ENCODE peak calls at places on chromosome 9, in six cellular contexts. One of them, this sample, is unnamed. For H3K4me1, the result is how much of the 10 kb centered on the place peaks cover.

GRCh38 chr9:115879451-115879850 is 274.1 kb upstream of the PAPPA start:
- DNase-seq in breast epithelium: no peak
- DNase-seq in tibial artery: no peak
- DNase-seq in CD8-positive, alpha-beta memory T cell: no peak
- DNase-seq in pancreas: no peak
- DNase-seq in CD8-positive, alpha-beta T cell: no peak
- DNase-seq in this sample: no peak

GRCh38 chr9:77708416-77708815 is 60.3 kb upstream of the GNA14 start:
- DNase-seq in CD8-positive, alpha-beta memory T cell: no peak
- DNase-seq in pancreas: no peak
- DNase-seq in breast epithelium: no peak
- DNase-seq in tibial artery: no peak
- DNase-seq in CD8-positive, alpha-beta T cell: no peak
- DNase-seq in this sample: no peak

GRCh38 chr9:73474625-73475024 is 323.0 kb downstream of the ANXA1 start:
- DNase-seq in breast epithelium: no peak
- DNase-seq in CD8-positive, alpha-beta memory T cell: no peak
- DNase-seq in tibial artery: no peak
- DNase-seq in pancreas: no peak
- DNase-seq in CD8-positive, alpha-beta T cell: no peak
- DNase-seq in this sample: no peak

GRCh38 chr9:84775056-84775648 is 105.6 kb downstream of the NTRK2 start:
- DNase-seq in CD8-positive, alpha-beta memory T cell: no peak
- DNase-seq in tibial artery: no peak
- DNase-seq in CD8-positive, alpha-beta T cell: no peak
- DNase-seq in breast epithelium: no peak
- DNase-seq in pancreas: no peak
- DNase-seq in this sample: no peak

GRCh38 chr9:14349141-14349817 is 35.3 kb upstream of the NFIB start:
- DNase-seq in breast epithelium: no peak
- DNase-seq in tibial artery: no peak
- DNase-seq in CD8-positive, alpha-beta T cell: no peak
- DNase-seq in CD8-positive, alpha-beta memory T cell: no peak
- DNase-seq in pancreas: no peak
- DNase-seq in this sample: no peak

GRCh38 chr9:105444130-105444529 is 3.7 kb upstream of the FSD1L start:
- DNase-seq in CD8-positive, alpha-beta memory T cell: no peak
- DNase-seq in CD8-positive, alpha-beta T cell: no peak
- DNase-seq in tibial artery: no peak
- DNase-seq in pancreas: no peak
- DNase-seq in breast epithelium: no peak
- DNase-seq in this sample: no peak

GRCh38 chr9:116279230-116279629 is 125.6 kb downstream of the PAPPA start:
- DNase-seq in CD8-positive, alpha-beta T cell: no peak
- DNase-seq in tibial artery: no peak
- DNase-seq in CD8-positive, alpha-beta memory T cell: no peak
- DNase-seq in breast epithelium: no peak
- DNase-seq in pancreas: no peak
- DNase-seq in this sample: no peak

GRCh38 chr9:136115206-136115605 is 3.5 kb downstream of the TMEM250 start:
- DNase-seq in pancreas: no peak
- DNase-seq in CD8-positive, alpha-beta memory T cell: no peak
- DNase-seq in breast epithelium: no peak
- DNase-seq in CD8-positive, alpha-beta T cell: no peak
- DNase-seq in tibial artery: no peak
- DNase-seq in this sample: no peak

GRCh38 chr9:18498947-18499585 is 25.1 kb downstream of the ADAMTSL1 start:
- DNase-seq in breast epithelium: no peak
- DNase-seq in CD8-positive, alpha-beta T cell: no peak
- DNase-seq in CD8-positive, alpha-beta memory T cell: no peak
- DNase-seq in pancreas: no peak
- DNase-seq in tibial artery: no peak
- DNase-seq in this sample: no peak

GRCh38 chr9:23123048-23123632 is 676.5 kb downstream of the DMRTA1 start:
- DNase-seq in CD8-positive, alpha-beta T cell: no peak
- DNase-seq in tibial artery: no peak
- DNase-seq in breast epithelium: no peak
- DNase-seq in pancreas: no peak
- DNase-seq in CD8-positive, alpha-beta memory T cell: no peak
- DNase-seq in this sample: no peak

GRCh38 chr9:95510610-95511231 is 6.0 kb downstream of the PTCH1 start:
- DNase-seq in tibial artery: peak
- DNase-seq in pancreas: peak
- DNase-seq in breast epithelium: peak
- DNase-seq in CD8-positive, alpha-beta T cell: peak
- DNase-seq in CD8-positive, alpha-beta memory T cell: peak
- DNase-seq in this sample: peak
- H3K4me1 ChIP-seq in tibial artery: under half
- H3K4me1 ChIP-seq in pancreas: under half
- H3K4me1 ChIP-seq in breast epithelium: under half
- H3K4me1 ChIP-seq in CD8-positive, alpha-beta T cell: under half
- H3K4me1 ChIP-seq in CD8-positive, alpha-beta memory T cell: under half
- H3K4me1 ChIP-seq in this sample: under half

GRCh38 chr9:123678878-123679329 is 251.0 kb downstream of the DENND1A start:
- DNase-seq in breast epithelium: no peak
- DNase-seq in tibial artery: no peak
- DNase-seq in pancreas: no peak
- DNase-seq in CD8-positive, alpha-beta memory T cell: no peak
- DNase-seq in CD8-positive, alpha-beta T cell: no peak
- DNase-seq in this sample: no peak
- H3K27ac ChIP-seq in breast epithelium: no peak
- H3K27ac ChIP-seq in tibial artery: no peak
- H3K27ac ChIP-seq in pancreas: no peak
- H3K27ac ChIP-seq in CD8-positive, alpha-beta memory T cell: no peak
- H3K27ac ChIP-seq in CD8-positive, alpha-beta T cell: no peak
- H3K27ac ChIP-seq in this sample: no peak

GRCh38 chr9:35341585-35341984 is 148.3 kb upstream of the RUSC2 start:
- DNase-seq in tibial artery: peak
- DNase-seq in CD8-positive, alpha-beta memory T cell: no peak
- DNase-seq in pancreas: peak
- DNase-seq in CD8-positive, alpha-beta T cell: no peak
- DNase-seq in breast epithelium: no peak
- DNase-seq in this sample: peak

GRCh38 chr9:35338561-35339274 is 151.2 kb upstream of the RUSC2 start:
- DNase-seq in pancreas: no peak
- DNase-seq in CD8-positive, alpha-beta T cell: no peak
- DNase-seq in CD8-positive, alpha-beta memory T cell: no peak
- DNase-seq in breast epithelium: no peak
- DNase-seq in tibial artery: no peak
- DNase-seq in this sample: no peak

GRCh38 chr9:35342221-35342620 is 147.7 kb upstream of the RUSC2 start:
- DNase-seq in breast epithelium: no peak
- DNase-seq in CD8-positive, alpha-beta T cell: no peak
- DNase-seq in CD8-positive, alpha-beta memory T cell: no peak
- DNase-seq in tibial artery: no peak
- DNase-seq in pancreas: no peak
- DNase-seq in this sample: no peak

GRCh38 chr9:35340046-35340445 is 149.9 kb upstream of the RUSC2 start:
- DNase-seq in CD8-positive, alpha-beta memory T cell: no peak
- DNase-seq in pancreas: no peak
- DNase-seq in CD8-positive, alpha-beta T cell: no peak
- DNase-seq in tibial artery: no peak
- DNase-seq in breast epithelium: no peak
- DNase-seq in this sample: no peak

GRCh38 chr9:35341021-35341420 is 148.9 kb upstream of the RUSC2 start:
- DNase-seq in tibial artery: no peak
- DNase-seq in CD8-positive, alpha-beta memory T cell: no peak
- DNase-seq in CD8-positive, alpha-beta T cell: no peak
- DNase-seq in pancreas: no peak
- DNase-seq in breast epithelium: no peak
- DNase-seq in this sample: no peak
- H3K4me1 ChIP-seq in tibial artery: under half
- H3K4me1 ChIP-seq in CD8-positive, alpha-beta memory T cell: under half
- H3K4me1 ChIP-seq in CD8-positive, alpha-beta T cell: under half
- H3K4me1 ChIP-seq in pancreas: under half
- H3K4me1 ChIP-seq in breast epithelium: under half
- H3K4me1 ChIP-seq in this sample: under half

GRCh38 chr9:10260501-10260900 is 352.3 kb downstream of the PTPRD start:
- DNase-seq in CD8-positive, alpha-beta memory T cell: no peak
- DNase-seq in breast epithelium: no peak
- DNase-seq in tibial artery: no peak
- DNase-seq in pancreas: no peak
- DNase-seq in CD8-positive, alpha-beta T cell: no peak
- DNase-seq in this sample: no peak
- H3K27ac ChIP-seq in CD8-positive, alpha-beta memory T cell: no peak
- H3K27ac ChIP-seq in breast epithelium: no peak
- H3K27ac ChIP-seq in tibial artery: no peak
- H3K27ac ChIP-seq in pancreas: no peak
- H3K27ac ChIP-seq in CD8-positive, alpha-beta T cell: no peak
- H3K27ac ChIP-seq in this sample: no peak

GRCh38 chr9:89305868-89306267 is 5.1 kb upstream of the CKS2 start:
- DNase-seq in tibial artery: no peak
- DNase-seq in breast epithelium: no peak
- DNase-seq in CD8-positive, alpha-beta memory T cell: no peak
- DNase-seq in pancreas: no peak
- DNase-seq in CD8-positive, alpha-beta T cell: no peak
- DNase-seq in this sample: no peak
- H3K4me1 ChIP-seq in tibial artery: under half
- H3K4me1 ChIP-seq in breast epithelium: under half
- H3K4me1 ChIP-seq in CD8-positive, alpha-beta memory T cell: under half
- H3K4me1 ChIP-seq in pancreas: under half
- H3K4me1 ChIP-seq in CD8-positive, alpha-beta T cell: under half
- H3K4me1 ChIP-seq in this sample: under half

DNA sequence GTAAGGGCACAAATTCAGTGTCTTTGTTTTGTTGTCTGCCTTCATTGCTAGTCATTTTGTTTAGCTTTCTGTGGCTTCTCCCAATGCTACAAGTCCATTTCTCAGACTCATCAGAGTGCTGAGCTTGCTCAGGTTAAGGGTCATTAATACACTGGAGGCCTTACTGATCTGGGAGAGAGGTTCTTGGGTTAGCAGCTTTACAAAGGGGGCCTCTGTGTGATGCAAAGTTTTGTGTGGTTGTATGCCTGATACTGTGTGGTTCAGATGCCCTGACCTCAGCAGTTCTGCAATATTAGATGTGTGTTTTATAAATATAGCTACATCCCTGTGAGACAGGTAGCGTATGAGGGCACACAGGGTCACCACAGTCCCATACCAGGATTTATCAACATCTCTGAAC is 34.8 kb upstream of the SMARCA2 start:
- DNase-seq in pancreas: no peak
- DNase-seq in tibial artery: no peak
- DNase-seq in breast epithelium: no peak
- DNase-seq in CD8-positive, alpha-beta memory T cell: no peak
- DNase-seq in CD8-positive, alpha-beta T cell: no peak
- DNase-seq in this sample: no peak
- H3K27ac ChIP-seq in pancreas: no peak
- H3K27ac ChIP-seq in tibial artery: no peak
- H3K27ac ChIP-seq in breast epithelium: peak
- H3K27ac ChIP-seq in CD8-positive, alpha-beta memory T cell: no peak
- H3K27ac ChIP-seq in CD8-positive, alpha-beta T cell: no peak
- H3K27ac ChIP-seq in this sample: peak

GRCh38 chr9:121357011-121357410 is 13.0 kb downstream of the STOM start:
- DNase-seq in CD8-positive, alpha-beta T cell: no peak
- DNase-seq in breast epithelium: no peak
- DNase-seq in tibial artery: no peak
- DNase-seq in pancreas: no peak
- DNase-seq in CD8-positive, alpha-beta memory T cell: no peak
- DNase-seq in this sample: no peak

GRCh38 chr9:121353246-121353975 is 16.6 kb downstream of the STOM start:
- DNase-seq in tibial artery: no peak
- DNase-seq in breast epithelium: no peak
- DNase-seq in CD8-positive, alpha-beta memory T cell: peak
- DNase-seq in pancreas: no peak
- DNase-seq in CD8-positive, alpha-beta T cell: peak
- DNase-seq in this sample: no peak

GRCh38 chr9:121354141-121354540 is 15.9 kb downstream of the STOM start:
- DNase-seq in pancreas: no peak
- DNase-seq in tibial artery: no peak
- DNase-seq in breast epithelium: no peak
- DNase-seq in CD8-positive, alpha-beta T cell: no peak
- DNase-seq in CD8-positive, alpha-beta memory T cell: no peak
- DNase-seq in this sample: no peak

GRCh38 chr9:121350993-121351561 is 19.0 kb downstream of the STOM start:
- DNase-seq in tibial artery: peak
- DNase-seq in CD8-positive, alpha-beta T cell: no peak
- DNase-seq in CD8-positive, alpha-beta memory T cell: no peak
- DNase-seq in breast epithelium: peak
- DNase-seq in pancreas: peak
- DNase-seq in this sample: peak

GRCh38 chr9:121354770-121355169 is 15.3 kb downstream of the STOM start:
- DNase-seq in breast epithelium: no peak
- DNase-seq in CD8-positive, alpha-beta T cell: no peak
- DNase-seq in tibial artery: no peak
- DNase-seq in CD8-positive, alpha-beta memory T cell: no peak
- DNase-seq in pancreas: no peak
- DNase-seq in this sample: no peak
- H3K4me1 ChIP-seq in breast epithelium: under half
- H3K4me1 ChIP-seq in CD8-positive, alpha-beta T cell: under half
- H3K4me1 ChIP-seq in tibial artery: half or more
- H3K4me1 ChIP-seq in CD8-positive, alpha-beta memory T cell: half or more
- H3K4me1 ChIP-seq in pancreas: under half
- H3K4me1 ChIP-seq in this sample: half or more

GRCh38 chr9:8632493-8632892 is 832.9 kb upstream of the DMAC1 start:
- DNase-seq in CD8-positive, alpha-beta memory T cell: no peak
- DNase-seq in breast epithelium: no peak
- DNase-seq in CD8-positive, alpha-beta T cell: no peak
- DNase-seq in tibial artery: no peak
- DNase-seq in pancreas: no peak
- DNase-seq in this sample: no peak
- H3K27ac ChIP-seq in CD8-positive, alpha-beta memory T cell: no peak
- H3K27ac ChIP-seq in breast epithelium: no peak
- H3K27ac ChIP-seq in CD8-positive, alpha-beta T cell: no peak
- H3K27ac ChIP-seq in tibial artery: no peak
- H3K27ac ChIP-seq in pancreas: no peak
- H3K27ac ChIP-seq in this sample: no peak

GRCh38 chr9:20693068-20693467 is 9.0 kb downstream of the FOCAD start:
- DNase-seq in breast epithelium: peak
- DNase-seq in pancreas: no peak
- DNase-seq in CD8-positive, alpha-beta T cell: no peak
- DNase-seq in CD8-positive, alpha-beta memory T cell: no peak
- DNase-seq in tibial artery: no peak
- DNase-seq in this sample: no peak

GRCh38 chr9:20685769-20686168 is 1.7 kb downstream of the FOCAD start:
- DNase-seq in tibial artery: no peak
- DNase-seq in pancreas: no peak
- DNase-seq in breast epithelium: no peak
- DNase-seq in CD8-positive, alpha-beta T cell: no peak
- DNase-seq in CD8-positive, alpha-beta memory T cell: no peak
- DNase-seq in this sample: no peak

GRCh38 chr9:20694248-20694647 is 10.2 kb downstream of the FOCAD start:
- DNase-seq in breast epithelium: no peak
- DNase-seq in CD8-positive, alpha-beta T cell: no peak
- DNase-seq in tibial artery: no peak
- DNase-seq in CD8-positive, alpha-beta memory T cell: no peak
- DNase-seq in pancreas: no peak
- DNase-seq in this sample: no peak

GRCh38 chr9:20692554-20692953 is 8.5 kb downstream of the FOCAD start:
- DNase-seq in pancreas: no peak
- DNase-seq in breast epithelium: no peak
- DNase-seq in CD8-positive, alpha-beta memory T cell: no peak
- DNase-seq in CD8-positive, alpha-beta T cell: no peak
- DNase-seq in tibial artery: no peak
- DNase-seq in this sample: no peak

DNA sequence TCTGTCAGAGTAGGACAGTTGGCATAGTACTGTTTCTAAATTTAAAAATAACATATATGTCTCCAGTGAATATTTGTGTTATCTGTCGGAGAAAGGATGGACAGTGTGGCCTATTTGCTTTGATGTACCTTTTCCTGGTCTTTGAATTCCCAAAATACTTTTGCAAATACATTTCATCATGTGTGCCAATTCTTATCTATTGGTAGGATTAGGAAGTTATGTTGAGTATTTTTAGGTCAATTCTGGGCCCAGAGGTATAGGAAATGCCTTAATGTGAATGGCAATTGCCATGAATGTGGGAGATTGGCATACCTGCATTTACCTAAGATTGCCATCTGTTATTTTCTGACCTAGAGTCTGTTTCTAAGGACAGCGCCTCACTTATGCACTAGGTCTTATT is 5.8 kb downstream of the FOCAD start:
- DNase-seq in CD8-positive, alpha-beta memory T cell: no peak
- DNase-seq in breast epithelium: no peak
- DNase-seq in CD8-positive, alpha-beta T cell: no peak
- DNase-seq in tibial artery: no peak
- DNase-seq in pancreas: no peak
- DNase-seq in this sample: no peak
- H3K4me1 ChIP-seq in CD8-positive, alpha-beta memory T cell: under half
- H3K4me1 ChIP-seq in breast epithelium: under half
- H3K4me1 ChIP-seq in CD8-positive, alpha-beta T cell: under half
- H3K4me1 ChIP-seq in tibial artery: under half
- H3K4me1 ChIP-seq in pancreas: under half
- H3K4me1 ChIP-seq in this sample: under half